ENCODE peak calls at places on chromosomes 1 and 21, in five cellular contexts. P is Peyer's patch, U is fibroblast of lung, O is tibial nerve, Y is Caco-2. M is an unnamed sample. For H3K9me3 and H3K4me1, the result is how much of the 10 kb centered on the place peaks cover.

GRCh38 chr21:35853321-35853922 is 206.9 kb downstream of the SETD4 start:
- DNase-seq in P (no peak), U (peak), O (no peak), Y (no peak), M (no peak)

GRCh38 chr1:170114916-170115315 is 30.8 kb upstream of the NTMT2 start:
- DNase-seq in P (no peak), U (peak), O (no peak), Y (peak), M (peak)

GRCh38 chr1:8338526-8339202 is 20.8 kb downstream of the SLC45A1 start:
- DNase-seq in P (no peak), U (no peak), O (no peak), Y (no peak), M (no peak)

GRCh38 chr1:3250624-3251023 is 181.6 kb downstream of the PRDM16 start:
- DNase-seq in P (no peak), U (no peak), O (no peak), Y (no peak), M (no peak)

GRCh38 chr1:73765551-73766233 is 432.3 kb downstream of the LRRIQ3 start:
- DNase-seq in P (no peak), U (no peak), O (no peak), Y (no peak), M (no peak)

GRCh38 chr1:145689922-145690321 is 17.2 kb downstream of the PDZK1 start:
- DNase-seq in P (no peak), U (no peak), O (no peak), Y (no peak), M (no peak)

GRCh38 chr1:110209715-110210603 is at the start of gene KCNC4:
- DNase-seq in P (peak), U (peak), O (peak), Y (peak), M (peak)

GRCh38 chr1:93673159-93673657 is 8.4 kb downstream of the BCAR3 start:
- DNase-seq in P (no peak), U (peak), O (no peak), Y (peak), M (no peak)

GRCh38 chr1:168482106-168482505 is 61.7 kb downstream of the XCL2 start:
- DNase-seq in P (no peak), U (no peak), O (no peak), Y (peak), M (no peak)

GRCh38 chr1:68319907-68320306 is 87.6 kb upstream of the WLS start:
- DNase-seq in P (no peak), U (no peak), O (no peak), Y (no peak), M (no peak)

GRCh38 chr1:75132421-75133381 is 1.5 kb upstream of the LHX8 start:
- DNase-seq in P (no peak), U (no peak), O (no peak), Y (no peak), M (no peak)

GRCh38 chr1:911875-912739 is 11.6 kb upstream of the SAMD11 start:
- DNase-seq in P (no peak), U (no peak), O (no peak), Y (no peak), M (no peak)

GRCh38 chr21:32958288-32958992 is 67.3 kb upstream of the OLIG2 start:
- DNase-seq in P (no peak), U (no peak), O (no peak), Y (no peak), M (peak)

GRCh38 chr21:33569986-33570385 is 18.5 kb downstream of the DONSON start:
- DNase-seq in P (no peak), U (no peak), O (no peak), Y (no peak), M (no peak)

GRCh38 chr1:23736437-23737134 is 6.7 kb upstream of the ELOA start:
- DNase-seq in P (no peak), U (no peak), O (no peak), Y (no peak), M (no peak)

GRCh38 chr1:53246261-53247134 is 8.2 kb upstream of the MAGOH start:
- DNase-seq in P (no peak), U (peak), O (no peak), Y (no peak), M (no peak)

GRCh38 chr1:26419494-26419893 is 8.9 kb downstream of the LIN28A start:
- DNase-seq in P (no peak), U (no peak), O (no peak), Y (no peak), M (no peak)

GRCh38 chr1:186617860-186618780 is 62.1 kb downstream of the PTGS2 start:
- DNase-seq in P (no peak), U (peak), O (peak), Y (no peak), M (no peak)

GRCh38 chr1:224542783-224543440 is 73.2 kb upstream of the CNIH3 start:
- DNase-seq in P (no peak), U (peak), O (no peak), Y (no peak), M (peak)

GRCh38 chr1:178093150-178093957 is 550 bp upstream of the RASAL2 start:
- DNase-seq in P (peak), U (peak), O (peak), Y (peak), M (peak)

GRCh38 chr1:183093821-183094287 is 70.6 kb downstream of the LAMC1 start:
- DNase-seq in P (no peak), U (no peak), O (no peak), Y (peak), M (peak)

GRCh38 chr1:115239148-115239820 is 98.8 kb downstream of the NGF start:
- DNase-seq in P (no peak), U (peak), O (no peak), Y (no peak), M (no peak)

GRCh38 chr1:84719477-84720274 is 29.4 kb upstream of the SSX2IP start:
- DNase-seq in P (no peak), U (no peak), O (no peak), Y (no peak), M (peak)

GRCh38 chr1:32702599-32703478 is at the start of gene SYNC:
- DNase-seq in P (no peak), U (peak), O (peak), Y (peak), M (peak)

GRCh38 chr1:95953005-95953404 is 719.0 kb downstream of the RWDD3 start:
- DNase-seq in P (no peak), U (peak), O (no peak), Y (peak), M (peak)

GRCh38 chr1:18637962-18638817 is 7.5 kb downstream of the PAX7 start:
- DNase-seq in P (no peak), U (no peak), O (no peak), Y (no peak), M (no peak)

GRCh38 chr1:169529068-169529642 is 43.4 kb upstream of the SLC19A2 start:
- DNase-seq in P (no peak), U (no peak), O (no peak), Y (peak), M (no peak)

GRCh38 chr1:145805057-145805456 is 18.8 kb downstream of the RNF115 start:
- DNase-seq in P (no peak), U (peak), O (no peak), Y (no peak), M (no peak)

GRCh38 chr1:9890224-9890731 is 19.8 kb downstream of the CTNNBIP1 start:
- DNase-seq in P (no peak), U (peak), O (no peak), Y (no peak), M (peak)

GRCh38 chr1:155938220-155938627 is 3.2 kb upstream of the RXFP4 start:
- DNase-seq in P (no peak), U (peak), O (peak), Y (peak), M (peak)

GRCh38 chr1:17023573-17023972 is 11.8 kb upstream of the ATP13A2 start:
- DNase-seq in P (no peak), U (no peak), O (no peak), Y (no peak), M (no peak)

GRCh38 chr1:152386940-152387339 is 27.1 kb downstream of the CRNN start:
- DNase-seq in P (no peak), U (no peak), O (no peak), Y (no peak), M (no peak)
- H3K9me3 ChIP-seq in P (under half), U (under half), O (under half), Y (under half), M (under half)

GRCh38 chr1:31570906-31571305 is 5.4 kb upstream of the TINAGL1 start:
- DNase-seq in P (no peak), U (no peak), O (no peak), Y (no peak), M (no peak)

GRCh38 chr1:31569773-31570172 is 6.5 kb upstream of the TINAGL1 start:
- DNase-seq in P (peak), U (no peak), O (no peak), Y (no peak), M (no peak)

GRCh38 chr1:31568895-31569655 is 7.2 kb upstream of the TINAGL1 start:
- DNase-seq in P (peak), U (no peak), O (no peak), Y (no peak), M (no peak)

GRCh38 chr1:31571340-31572295 is 4.7 kb upstream of the TINAGL1 start:
- DNase-seq in P (no peak), U (no peak), O (no peak), Y (no peak), M (no peak)

DNA sequence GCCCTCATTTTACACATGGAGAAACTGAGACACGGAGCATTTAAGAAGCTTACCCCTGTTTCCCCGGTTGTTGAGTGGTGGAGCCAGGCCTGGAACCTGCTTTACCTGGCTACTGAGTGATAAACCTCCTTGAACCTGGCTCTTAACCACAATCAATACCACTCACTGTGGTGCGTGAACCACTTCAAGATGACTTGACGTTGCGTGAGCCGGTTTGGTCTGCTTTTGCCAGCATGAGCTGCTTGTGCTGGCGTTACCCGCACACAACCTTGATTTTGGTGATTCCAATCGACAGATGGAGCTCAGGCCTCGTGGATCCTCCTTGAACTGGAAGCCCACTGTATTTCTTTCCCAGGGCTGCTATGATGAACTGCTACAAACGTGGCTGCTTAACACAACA is 6.1 kb upstream of the TINAGL1 start:
- DNase-seq in P (peak), U (no peak), O (no peak), Y (no peak), M (no peak)
- H3K4me1 ChIP-seq in P (under half), U (under half), O (under half), Y (under half), M (under half)

GRCh38 chr1:49013046-49013445 is 236.4 kb upstream of the BEND5 start:
- DNase-seq in P (no peak), U (no peak), O (no peak), Y (no peak), M (no peak)

DNA sequence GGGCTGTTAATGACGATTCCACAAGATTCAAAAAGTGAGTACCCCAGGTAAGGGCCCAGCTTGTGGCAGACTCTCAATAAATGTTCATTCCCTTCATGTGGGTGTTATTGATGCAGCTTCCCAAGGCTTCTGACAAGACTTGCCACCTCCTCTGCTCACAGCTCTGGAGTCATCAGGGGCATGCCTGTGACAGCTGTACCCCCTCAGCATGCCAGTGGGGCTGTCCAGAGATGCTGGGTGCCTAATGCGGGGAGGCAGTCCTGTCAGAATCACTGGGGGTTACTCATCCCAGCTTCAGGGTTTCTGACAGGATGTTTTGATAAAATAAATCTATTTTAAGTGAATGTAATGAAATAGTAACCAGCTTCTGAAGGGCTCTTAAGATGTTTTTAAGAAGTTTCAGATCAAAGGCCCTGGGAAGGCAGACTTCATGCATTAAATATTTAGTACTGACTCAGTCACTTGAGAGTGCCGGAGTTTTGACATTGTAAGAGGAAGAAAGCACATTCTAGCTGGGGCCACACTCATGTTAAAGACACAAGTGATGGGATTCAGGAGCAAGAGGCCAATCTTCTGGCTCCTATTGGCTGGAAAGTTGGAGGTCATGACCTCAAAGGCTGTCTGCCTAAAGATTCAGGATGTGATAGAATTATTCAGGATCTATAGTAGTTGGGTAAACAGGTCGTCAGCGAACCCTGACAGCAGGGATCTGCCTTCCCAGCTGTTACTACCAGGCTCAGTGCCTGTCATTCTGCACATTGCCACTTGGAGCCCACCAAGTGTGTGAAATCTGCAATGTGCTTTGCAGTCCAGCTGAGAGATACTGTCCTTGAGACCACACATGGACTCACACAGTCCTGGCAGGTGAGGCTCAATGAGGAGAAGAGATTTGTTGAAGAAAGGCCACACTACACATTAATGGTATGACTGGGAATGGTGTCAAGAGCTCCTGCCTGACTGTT is 239.6 kb upstream of the BEND5 start:
- DNase-seq in P (no peak), U (no peak), O (no peak), Y (no peak), M (no peak)
- H3K9me3 ChIP-seq in P (under half), U (under half), O (under half), Y (under half), M (under half)

DNA sequence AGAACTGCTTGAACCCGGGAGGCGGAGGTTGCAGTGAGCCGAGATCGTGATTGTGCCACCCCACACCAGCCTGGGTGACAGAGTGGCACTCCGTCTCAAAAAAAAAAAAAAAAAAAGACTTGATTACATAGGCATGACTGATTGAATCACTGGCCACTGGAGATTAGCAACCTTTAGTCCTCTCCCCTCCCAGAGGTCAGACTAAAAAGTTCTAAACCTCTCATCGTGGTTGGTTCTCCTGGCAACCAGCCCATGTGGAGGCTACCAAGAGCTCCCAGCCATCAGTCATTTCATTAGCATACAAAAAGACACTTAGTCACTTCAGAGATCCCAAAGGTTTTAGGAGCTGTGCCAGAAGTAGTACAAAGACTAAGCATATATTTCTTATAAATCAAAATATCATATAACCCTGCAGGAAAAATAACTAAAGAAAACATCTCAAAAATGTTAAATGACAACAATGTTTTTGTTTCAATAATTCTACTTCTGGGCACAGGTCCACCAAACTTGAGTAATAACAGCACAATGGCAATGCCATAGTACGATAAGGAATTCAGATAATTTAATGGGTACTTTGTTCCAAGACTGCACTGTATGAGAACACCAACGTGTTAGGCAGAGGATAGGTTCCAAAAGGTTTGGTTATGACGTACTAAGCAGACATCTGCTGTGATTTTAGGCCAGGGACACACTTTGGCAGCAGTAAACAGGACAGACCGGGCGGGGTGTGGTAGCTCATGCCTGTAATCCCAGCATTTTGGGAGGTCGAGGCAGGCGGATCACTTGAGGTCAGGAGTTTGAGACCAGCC is 18.1 kb downstream of the USP48 start:
- DNase-seq in P (no peak), U (peak), O (peak), Y (no peak), M (peak)
- H3K4me1 ChIP-seq in P (under half), U (under half), O (under half), Y (under half), M (under half)

DNA sequence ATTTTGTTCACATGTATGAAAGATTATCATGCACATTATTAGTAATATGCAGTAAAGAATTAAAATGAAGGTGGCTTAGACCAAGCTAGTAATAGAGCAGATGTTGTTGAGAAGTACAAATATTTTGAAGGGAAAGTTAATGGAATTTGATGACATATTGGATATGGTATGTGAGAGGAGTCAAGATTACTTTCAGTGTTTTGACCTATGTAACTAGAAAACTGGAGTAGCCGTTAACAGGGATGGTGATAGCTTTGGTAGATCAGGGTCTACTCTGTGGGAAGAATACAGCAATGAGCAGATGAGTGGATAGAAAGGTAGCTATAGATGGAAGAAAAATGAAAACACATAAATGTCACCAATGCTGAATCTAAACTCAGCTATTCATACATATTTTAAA is 163.2 kb upstream of the LRRC7 start:
- DNase-seq in P (no peak), U (no peak), O (no peak), Y (no peak), M (no peak)
- H3K9me3 ChIP-seq in P (under half), U (under half), O (under half), Y (under half), M (under half)

GRCh38 chr21:46095814-46096595 is 1.9 kb upstream of the COL6A2 start:
- DNase-seq in P (no peak), U (no peak), O (no peak), Y (no peak), M (no peak)
- H3K4me1 ChIP-seq in P (under half), U (under half), O (under half), Y (under half), M (under half)

DNA sequence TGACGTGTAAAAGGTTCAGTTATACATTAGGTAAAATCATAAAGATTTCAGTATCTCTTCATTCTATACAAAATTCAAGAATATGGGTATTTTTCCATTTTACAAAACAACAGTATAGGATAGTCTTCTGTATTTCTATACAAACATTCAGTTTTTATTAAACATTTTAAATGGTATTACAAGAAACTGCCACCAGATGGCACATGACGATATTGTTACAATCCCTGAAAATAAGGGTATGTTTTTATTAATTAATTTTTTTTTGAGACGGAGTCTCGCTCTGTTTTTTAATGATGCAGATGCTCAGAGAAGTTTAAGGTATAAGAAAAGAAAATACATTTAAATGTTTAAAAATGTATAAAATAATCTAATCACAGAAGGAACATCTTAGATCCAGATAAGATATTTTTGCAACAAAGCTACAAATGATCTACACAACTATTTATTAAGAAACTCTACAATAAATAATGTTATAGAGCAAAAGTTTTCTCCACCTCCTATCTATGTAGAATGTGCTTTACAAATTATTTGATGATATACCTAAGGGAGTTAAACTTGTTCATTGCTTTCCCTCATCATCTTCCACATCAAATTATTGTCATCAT is 23.5 kb upstream of the RSBN1 start:
- DNase-seq in P (no peak), U (peak), O (peak), Y (peak), M (peak)
- H3K9me3 ChIP-seq in P (under half), U (under half), O (under half), Y (under half), M (under half)

GRCh38 chr1:190416239-190416638 is 61.4 kb downstream of the BRINP3 start:
- DNase-seq in P (no peak), U (no peak), O (no peak), Y (no peak), M (no peak)
- H3K4me1 ChIP-seq in P (under half), U (under half), O (under half), Y (under half), M (under half)

M was measured in HAP-1.